ENCODE peak calls at places on chromosomes 13 and 19, in six cellular contexts. Z is ascending aorta, E is stomach, M is GM23338, D is uterus, P is tibial nerve. A is an unnamed sample.

GRCh38 chr13:24279706-24280105 is 29.7 kb upstream of the C1QTNF9 start:
- DNase-seq in Z (no peak), E (peak), P (no peak), M (no peak), D (no peak), A (no peak)

GRCh38 chr13:60143775-60144174 is 20.0 kb downstream of the DIAPH3 start:
- DNase-seq in P (no peak), E (no peak), D (no peak), M (peak), Z (no peak), A (no peak)

GRCh38 chr13:110287031-110287828 is 19.7 kb downstream of the COL4A1 start:
- DNase-seq in Z (peak), M (no peak), P (no peak), D (no peak), E (no peak), A (no peak)

GRCh38 chr19:4754248-4754647 is 30.6 kb upstream of the DPP9 start:
- DNase-seq in M (peak), D (no peak), P (no peak), Z (no peak), E (no peak), A (no peak)

GRCh38 chr13:20616059-20616797 is 49.3 kb downstream of the IFT88 start:
- DNase-seq in M (no peak), Z (no peak), D (no peak), P (no peak), E (no peak), A (no peak)

GRCh38 chr19:55118401-55118991 is 1.1 kb upstream of the PPP1R12C start:
- DNase-seq in M (peak), P (no peak), Z (peak), E (no peak), D (no peak), A (peak)

GRCh38 chr13:90732049-90732448 is 615.4 kb upstream of the MIR17HG start:
- DNase-seq in D (no peak), E (no peak), P (no peak), M (peak), Z (no peak), A (no peak)

GRCh38 chr19:45276284-45276687 is 25.2 kb downstream of the MARK4 start:
- DNase-seq in E (no peak), P (no peak), Z (no peak), D (no peak), M (no peak), A (no peak)

GRCh38 chr19:19217110-19217509 is 5.4 kb downstream of the NCAN start:
- DNase-seq in E (no peak), D (no peak), P (no peak), Z (no peak), M (peak), A (no peak)

GRCh38 chr13:37029617-37030016 is 29.0 kb downstream of the EXOSC8 start:
- DNase-seq in E (no peak), D (no peak), M (no peak), P (no peak), Z (no peak), A (no peak)

GRCh38 chr19:57302020-57302465 is 18.2 kb upstream of the ZNF543 start:
- DNase-seq in P (no peak), D (no peak), M (no peak), E (no peak), Z (peak), A (no peak)

GRCh38 chr19:47215581-47215980 is 15.4 kb downstream of the BBC3 start:
- DNase-seq in D (no peak), E (no peak), M (no peak), Z (no peak), P (no peak), A (peak)

GRCh38 chr19:46745521-46746280 is at the start of gene FKRP:
- DNase-seq in E (peak), Z (no peak), P (no peak), D (no peak), M (peak), A (peak)

GRCh38 chr13:114048463-114048862 is 74.6 kb upstream of the C13orf46 start:
- DNase-seq in E (no peak), Z (no peak), P (no peak), M (peak), D (no peak), A (peak)

GRCh38 chr19:33804021-33804799 is 7.5 kb downstream of the KCTD15 start:
- DNase-seq in P (peak), E (peak), D (peak), M (no peak), Z (peak), A (peak)

GRCh38 chr19:53904909-53905308 is 4.2 kb upstream of the CACNG7 start:
- DNase-seq in P (no peak), Z (no peak), D (no peak), E (no peak), M (no peak), A (no peak)

GRCh38 chr19:23415034-23415433 is 19.8 kb upstream of the ZNF91 start:
- DNase-seq in D (no peak), Z (no peak), E (no peak), P (no peak), M (peak), A (peak)

GRCh38 chr19:7888145-7888825 is at the start of gene LRRC8E:
- DNase-seq in Z (no peak), E (peak), D (no peak), M (peak), P (no peak), A (peak)

GRCh38 chr19:10417598-10418280 is 2.6 kb upstream of the PDE4A start:
- DNase-seq in M (peak), E (no peak), P (no peak), D (no peak), Z (no peak), A (no peak)

GRCh38 chr13:113141591-113141950 is 16.9 kb upstream of the PROZ start:
- DNase-seq in Z (peak), D (no peak), E (no peak), P (no peak), M (no peak), A (no peak)

GRCh38 chr13:25980255-25980654 is 71.6 kb downstream of the SHISA2 start:
- DNase-seq in Z (no peak), M (peak), E (no peak), D (no peak), P (no peak), A (no peak)

GRCh38 chr13:103539265-103539664 is 473.0 kb upstream of the SLC10A2 start:
- DNase-seq in P (no peak), E (no peak), M (peak), D (no peak), Z (no peak), A (no peak)

GRCh38 chr19:10420444-10421239 is at the start of gene PDE4A:
- DNase-seq in D (no peak), P (no peak), E (no peak), Z (no peak), M (peak), A (no peak)

GRCh38 chr19:34393629-34394028 is 10.6 kb upstream of the PDCD2L start:
- DNase-seq in D (no peak), M (no peak), Z (no peak), P (no peak), E (no peak), A (no peak)

GRCh38 chr19:4930664-4931063 is 21.4 kb downstream of the UHRF1 start:
- DNase-seq in Z (no peak), D (no peak), P (no peak), E (no peak), M (no peak), A (no peak)

GRCh38 chr13:41613984-41614581 is 156.7 kb downstream of the RGCC start:
- DNase-seq in M (no peak), P (no peak), D (peak), Z (peak), E (no peak), A (no peak)

GRCh38 chr13:106507560-106508274 is 27.7 kb downstream of the EFNB2 start:
- DNase-seq in E (no peak), Z (no peak), M (peak), D (no peak), P (no peak), A (no peak)

GRCh38 chr13:73465629-73465974 is 406.8 kb downstream of the KLF5 start:
- DNase-seq in E (no peak), P (no peak), D (no peak), M (no peak), Z (no peak), A (no peak)
- TF ChIP-seq CTCF in E (no peak), P (no peak), D (no peak), M (no peak), Z (no peak), A (peak)

GRCh38 chr19:48413879-48414623 is 20.6 kb downstream of the GRIN2D start:
- DNase-seq in Z (no peak), M (peak), P (no peak), E (no peak), D (no peak), A (no peak)

GRCh38 chr19:48417436-48417835 is 24.0 kb downstream of the GRIN2D start:
- DNase-seq in P (no peak), Z (no peak), E (no peak), M (no peak), D (no peak), A (no peak)

GRCh38 chr19:48415869-48416268 is 22.4 kb downstream of the GRIN2D start:
- DNase-seq in Z (no peak), P (no peak), E (no peak), M (no peak), D (no peak), A (no peak)

GRCh38 chr19:48418317-48419064 is 25.0 kb downstream of the GRIN2D start:
- DNase-seq in E (no peak), P (no peak), Z (no peak), D (no peak), M (peak), A (no peak)

GRCh38 chr19:48415395-48415794 is 21.9 kb downstream of the GRIN2D start:
- DNase-seq in M (peak), Z (peak), D (peak), P (peak), E (peak), A (peak)
- H3K4me3 ChIP-seq in M (peak), Z (no peak), D (no peak), P (no peak), E (peak), A (no peak)

GRCh38 chr13:93116809-93117208 is 109.8 kb upstream of the GPC6 start:
- DNase-seq in E (no peak), Z (no peak), D (no peak), M (peak), P (no peak), A (no peak)
- TF ChIP-seq CTCF in E (no peak), Z (no peak), D (no peak), M (peak), P (no peak), A (no peak)

GRCh38 chr19:310141-310651 is 19.0 kb upstream of the PLPP2 start:
- DNase-seq in M (peak), E (peak), D (peak), Z (no peak), P (no peak), A (no peak)
- H3K4me3 ChIP-seq in M (no peak), E (peak), D (no peak), Z (no peak), P (no peak), A (no peak)

DNA sequence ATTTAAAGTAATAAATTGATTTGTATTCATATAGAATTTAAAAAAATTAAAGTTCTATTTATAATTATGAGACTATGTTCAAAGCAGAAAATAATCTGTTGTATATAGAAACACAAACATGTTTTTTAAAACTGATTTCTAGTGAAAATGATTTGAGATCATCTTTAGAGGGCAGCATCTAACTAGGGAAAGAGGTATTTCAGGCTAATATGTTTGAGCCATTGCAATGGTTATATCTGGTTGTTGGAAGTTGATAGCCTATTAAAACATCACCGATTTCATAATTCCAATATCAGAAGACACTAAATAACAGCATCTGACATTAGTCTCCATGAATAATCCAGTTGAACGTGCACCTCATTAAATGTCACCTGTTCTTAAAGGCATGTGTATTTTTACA is 79.8 kb upstream of the SLITRK6 start:
- DNase-seq in E (no peak), M (no peak), Z (no peak), D (no peak), P (no peak), A (no peak)
- TF ChIP-seq CTCF in E (no peak), M (no peak), Z (no peak), D (no peak), P (no peak), A (no peak)

GRCh38 chr19:41753936-41754529 is 1.3 kb upstream of the CEACAM6 start:
- DNase-seq in M (peak), P (peak), Z (no peak), E (peak), D (no peak), A (peak)

GRCh38 chr19:41758846-41759245 is 3.5 kb downstream of the CEACAM6 start:
- DNase-seq in E (no peak), M (no peak), D (no peak), P (no peak), Z (no peak), A (no peak)

GRCh38 chr19:41753159-41753558 is 2.2 kb upstream of the CEACAM6 start:
- DNase-seq in M (peak), P (no peak), Z (no peak), D (no peak), E (peak), A (peak)

GRCh38 chr19:41754596-41754995 is 734 bp upstream of the CEACAM6 start:
- DNase-seq in E (no peak), Z (no peak), D (no peak), P (no peak), M (no peak), A (no peak)

DNA sequence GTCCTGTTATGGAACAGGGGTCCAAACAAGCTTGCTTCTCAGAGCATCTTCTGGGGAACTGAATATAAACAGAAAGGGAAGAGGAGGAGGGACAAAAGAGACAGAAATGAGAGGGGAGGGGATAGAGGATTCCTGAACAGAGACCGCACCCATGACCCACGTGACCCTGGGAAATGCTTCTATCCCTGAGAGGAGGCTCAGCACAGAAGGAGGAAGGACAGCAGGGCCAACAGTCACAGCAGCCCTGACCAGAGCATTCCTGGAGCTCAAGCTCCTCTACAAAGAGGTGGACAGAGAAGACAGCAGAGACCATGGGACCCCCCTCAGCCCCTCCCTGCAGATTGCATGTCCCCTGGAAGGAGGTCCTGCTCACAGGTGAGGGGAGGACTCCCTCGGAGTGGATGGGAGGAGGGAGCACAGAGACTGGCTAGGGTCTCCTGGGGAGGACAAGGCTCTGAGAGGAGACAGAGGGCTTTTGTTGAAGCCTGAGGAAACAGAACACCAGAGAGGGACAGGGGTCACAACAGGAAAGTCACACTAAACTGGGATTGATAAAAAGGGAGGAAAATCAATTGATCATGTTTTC is at the start of gene CEACAM6:
- DNase-seq in Z (no peak), M (peak), E (no peak), D (no peak), P (no peak), A (peak)
- H3K4me3 ChIP-seq in Z (no peak), M (no peak), E (no peak), D (no peak), P (no peak), A (no peak)

GRCh38 chr19:28481674-28482073 is 731.3 kb downstream of the UQCRFS1 start:
- DNase-seq in E (no peak), D (no peak), Z (no peak), P (no peak), M (no peak), A (no peak)

GRCh38 chr19:28486934-28487333 is 726.0 kb downstream of the UQCRFS1 start:
- DNase-seq in P (no peak), Z (no peak), D (no peak), E (no peak), M (no peak), A (no peak)

GRCh38 chr19:28483197-28483596 is 729.8 kb downstream of the UQCRFS1 start:
- DNase-seq in Z (no peak), E (no peak), M (no peak), D (no peak), P (no peak), A (no peak)

GRCh38 chr19:28485300-28485699 is 727.7 kb downstream of the UQCRFS1 start:
- DNase-seq in Z (no peak), D (no peak), P (no peak), E (no peak), M (no peak), A (peak)

DNA sequence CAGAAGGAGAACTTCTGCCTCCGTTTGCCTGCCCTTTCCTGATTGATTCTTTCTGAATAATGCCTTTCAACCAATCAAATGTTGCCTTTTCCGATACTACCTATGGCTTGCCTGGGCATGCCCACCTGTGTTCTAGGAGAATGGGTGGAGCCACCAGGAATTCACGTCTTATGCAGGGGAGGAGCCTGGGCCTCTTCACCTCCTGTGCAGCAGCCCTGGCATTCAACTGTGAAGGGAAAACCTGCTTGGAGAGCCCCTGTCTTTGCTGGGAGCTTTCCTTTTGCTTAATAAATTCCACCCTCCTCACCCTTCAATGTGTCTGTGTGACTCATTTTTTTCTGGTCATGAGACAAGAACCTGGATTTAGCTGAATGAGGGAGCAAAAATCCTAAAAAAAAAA is 730.7 kb downstream of the UQCRFS1 start:
- DNase-seq in Z (no peak), M (peak), P (no peak), D (no peak), E (no peak), A (no peak)
- TF ChIP-seq CTCF in Z (no peak), M (no peak), P (no peak), D (no peak), E (no peak), A (no peak)

GRCh38 chr19:2428756-2429711 is 1.6 kb upstream of the TIMM13 start:
- DNase-seq in M (peak), D (no peak), E (no peak), P (no peak), Z (no peak), A (no peak)

GRCh38 chr19:2426661-2427322 is 594 bp downstream of the TIMM13 start:
- DNase-seq in P (no peak), D (no peak), E (peak), M (peak), Z (no peak), A (peak)

GRCh38 chr19:2429917-2430570 is 2.7 kb upstream of the TIMM13 start:
- DNase-seq in P (no peak), M (no peak), E (no peak), D (no peak), Z (no peak), A (no peak)

GRCh38 chr19:2427323-2428026 is at the start of gene TIMM13:
- DNase-seq in Z (peak), M (peak), D (peak), E (peak), P (peak), A (peak)

GRCh38 chr19:2428027-2428690 is 773 bp upstream of the TIMM13 start:
- DNase-seq in E (peak), M (peak), Z (no peak), D (no peak), P (no peak), A (peak)
- H3K4me3 ChIP-seq in E (peak), M (peak), Z (peak), D (peak), P (peak), A (peak)

A was measured in mucosa of descending colon.